ENCODE peak calls at places on chromosome 15, in six cellular contexts. One of them, this sample, is unnamed.

GRCh38 chr15:39854161-39854560 is 65.9 kb downstream of the GPR176 start:
- DNase-seq in neural progenitor cell: no peak
- DNase-seq in PC-3: no peak
- DNase-seq in SK-N-SH: no peak
- DNase-seq in GM23248: peak
- DNase-seq in MM.1S: no peak
- DNase-seq in this sample: no peak

GRCh38 chr15:90407871-90408317 is 19.9 kb downstream of the IQGAP1 start:
- DNase-seq in neural progenitor cell: no peak
- DNase-seq in PC-3: no peak
- DNase-seq in SK-N-SH: no peak
- DNase-seq in GM23248: peak
- DNase-seq in MM.1S: no peak
- DNase-seq in this sample: no peak

GRCh38 chr15:98649996-98650870 is 1.9 kb downstream of the IGF1R start:
- DNase-seq in neural progenitor cell: peak
- DNase-seq in PC-3: peak
- DNase-seq in SK-N-SH: peak
- DNase-seq in GM23248: peak
- DNase-seq in MM.1S: no peak
- DNase-seq in this sample: no peak

GRCh38 chr15:82832601-82833209 is 23.3 kb downstream of the WHAMM start:
- DNase-seq in neural progenitor cell: no peak
- DNase-seq in PC-3: peak
- DNase-seq in SK-N-SH: no peak
- DNase-seq in GM23248: peak
- DNase-seq in MM.1S: no peak
- DNase-seq in this sample: peak

GRCh38 chr15:26632500-26632899 is 140.4 kb downstream of the GABRB3 start:
- DNase-seq in neural progenitor cell: no peak
- DNase-seq in PC-3: no peak
- DNase-seq in SK-N-SH: no peak
- DNase-seq in GM23248: no peak
- DNase-seq in MM.1S: no peak
- DNase-seq in this sample: no peak

GRCh38 chr15:50304856-50305255 is 39.3 kb upstream of the HDC start:
- DNase-seq in neural progenitor cell: no peak
- DNase-seq in PC-3: no peak
- DNase-seq in SK-N-SH: no peak
- DNase-seq in GM23248: no peak
- DNase-seq in MM.1S: no peak
- DNase-seq in this sample: no peak

GRCh38 chr15:25333049-25333448 is 105.8 kb downstream of the UBE3A start:
- DNase-seq in neural progenitor cell: no peak
- DNase-seq in PC-3: no peak
- DNase-seq in SK-N-SH: no peak
- DNase-seq in GM23248: no peak
- DNase-seq in MM.1S: no peak
- DNase-seq in this sample: no peak

GRCh38 chr15:68930268-68931022 is at the start of gene SPESP1:
- DNase-seq in neural progenitor cell: no peak
- DNase-seq in PC-3: no peak
- DNase-seq in SK-N-SH: peak
- DNase-seq in GM23248: peak
- DNase-seq in MM.1S: peak
- DNase-seq in this sample: no peak

GRCh38 chr15:35557544-35557943 is 11.6 kb upstream of the DPH6 start:
- DNase-seq in neural progenitor cell: no peak
- DNase-seq in PC-3: peak
- DNase-seq in SK-N-SH: no peak
- DNase-seq in GM23248: peak
- DNase-seq in MM.1S: no peak
- DNase-seq in this sample: peak

GRCh38 chr15:91940466-91941381 is 87.2 kb downstream of the SLCO3A1 start:
- DNase-seq in neural progenitor cell: no peak
- DNase-seq in PC-3: no peak
- DNase-seq in SK-N-SH: peak
- DNase-seq in GM23248: no peak
- DNase-seq in MM.1S: no peak
- DNase-seq in this sample: no peak

GRCh38 chr15:94331731-94332130 is 100.4 kb downstream of the MCTP2 start:
- DNase-seq in neural progenitor cell: no peak
- DNase-seq in PC-3: no peak
- DNase-seq in SK-N-SH: no peak
- DNase-seq in GM23248: no peak
- DNase-seq in MM.1S: no peak
- DNase-seq in this sample: no peak

GRCh38 chr15:40594429-40594836 is 384 bp downstream of the KNL1 start:
- DNase-seq in neural progenitor cell: peak
- DNase-seq in PC-3: peak
- DNase-seq in SK-N-SH: peak
- DNase-seq in GM23248: peak
- DNase-seq in MM.1S: peak
- DNase-seq in this sample: peak

GRCh38 chr15:95659646-95660045 is 670.9 kb upstream of the NR2F2 start:
- DNase-seq in neural progenitor cell: no peak
- DNase-seq in PC-3: no peak
- DNase-seq in SK-N-SH: no peak
- DNase-seq in GM23248: no peak
- DNase-seq in MM.1S: no peak
- DNase-seq in this sample: no peak

GRCh38 chr15:63090502-63091286 is 31.0 kb upstream of the LACTB start:
- DNase-seq in neural progenitor cell: no peak
- DNase-seq in PC-3: no peak
- DNase-seq in SK-N-SH: no peak
- DNase-seq in GM23248: no peak
- DNase-seq in MM.1S: no peak
- DNase-seq in this sample: no peak

GRCh38 chr15:51366911-51367310 is 25.5 kb downstream of the GLDN start:
- DNase-seq in neural progenitor cell: no peak
- DNase-seq in PC-3: peak
- DNase-seq in SK-N-SH: no peak
- DNase-seq in GM23248: peak
- DNase-seq in MM.1S: no peak
- DNase-seq in this sample: no peak

GRCh38 chr15:68316061-68316804 is 38.7 kb downstream of the FEM1B start:
- DNase-seq in neural progenitor cell: peak
- DNase-seq in PC-3: peak
- DNase-seq in SK-N-SH: no peak
- DNase-seq in GM23248: no peak
- DNase-seq in MM.1S: no peak
- DNase-seq in this sample: no peak

GRCh38 chr15:80587816-80588456 is 107.2 kb upstream of the ABHD17C start:
- DNase-seq in neural progenitor cell: no peak
- DNase-seq in PC-3: peak
- DNase-seq in SK-N-SH: no peak
- DNase-seq in GM23248: peak
- DNase-seq in MM.1S: no peak
- DNase-seq in this sample: no peak

GRCh38 chr15:47185222-47185800 is 532.0 kb upstream of the SEMA6D start:
- DNase-seq in neural progenitor cell: no peak
- DNase-seq in PC-3: no peak
- DNase-seq in SK-N-SH: no peak
- DNase-seq in GM23248: no peak
- DNase-seq in MM.1S: no peak
- DNase-seq in this sample: no peak

GRCh38 chr15:47186071-47186470 is 531.2 kb upstream of the SEMA6D start:
- DNase-seq in neural progenitor cell: no peak
- DNase-seq in PC-3: no peak
- DNase-seq in SK-N-SH: no peak
- DNase-seq in GM23248: no peak
- DNase-seq in MM.1S: no peak
- DNase-seq in this sample: no peak

GRCh38 chr15:47182818-47183217 is 534.5 kb upstream of the SEMA6D start:
- DNase-seq in neural progenitor cell: no peak
- DNase-seq in PC-3: no peak
- DNase-seq in SK-N-SH: no peak
- DNase-seq in GM23248: no peak
- DNase-seq in MM.1S: no peak
- DNase-seq in this sample: no peak

GRCh38 chr15:47184003-47184404 is 533.3 kb upstream of the SEMA6D start:
- DNase-seq in neural progenitor cell: peak
- DNase-seq in PC-3: no peak
- DNase-seq in SK-N-SH: peak
- DNase-seq in GM23248: peak
- DNase-seq in MM.1S: peak
- DNase-seq in this sample: no peak

GRCh38 chr15:47184405-47185221 is 532.7 kb upstream of the SEMA6D start:
- DNase-seq in neural progenitor cell: peak
- DNase-seq in PC-3: no peak
- DNase-seq in SK-N-SH: peak
- DNase-seq in GM23248: peak
- DNase-seq in MM.1S: peak
- DNase-seq in this sample: no peak
- TF ChIP-seq EZH2phosphoT487 in neural progenitor cell: peak
- TF ChIP-seq EZH2phosphoT487 in PC-3: peak
- TF ChIP-seq EZH2phosphoT487 in SK-N-SH: no peak
- TF ChIP-seq EZH2phosphoT487 in GM23248: peak
- TF ChIP-seq EZH2phosphoT487 in MM.1S: no peak
- TF ChIP-seq EZH2phosphoT487 in this sample: no peak

GRCh38 chr15:29433507-29433906 is 163.9 kb upstream of the NSMCE3 start:
- DNase-seq in neural progenitor cell: no peak
- DNase-seq in PC-3: no peak
- DNase-seq in SK-N-SH: no peak
- DNase-seq in GM23248: no peak
- DNase-seq in MM.1S: no peak
- DNase-seq in this sample: no peak
- H3K9ac ChIP-seq in neural progenitor cell: no peak
- H3K9ac ChIP-seq in PC-3: no peak
- H3K9ac ChIP-seq in SK-N-SH: no peak
- H3K9ac ChIP-seq in GM23248: no peak
- H3K9ac ChIP-seq in MM.1S: no peak
- H3K9ac ChIP-seq in this sample: no peak

GRCh38 chr15:88574062-88574461 is 27.6 kb upstream of the DET1 start:
- DNase-seq in neural progenitor cell: no peak
- DNase-seq in PC-3: no peak
- DNase-seq in SK-N-SH: no peak
- DNase-seq in GM23248: no peak
- DNase-seq in MM.1S: no peak
- DNase-seq in this sample: no peak
- TF ChIP-seq EZH2phosphoT487 in neural progenitor cell: no peak
- TF ChIP-seq EZH2phosphoT487 in PC-3: no peak
- TF ChIP-seq EZH2phosphoT487 in SK-N-SH: no peak
- TF ChIP-seq EZH2phosphoT487 in GM23248: no peak
- TF ChIP-seq EZH2phosphoT487 in MM.1S: no peak
- TF ChIP-seq EZH2phosphoT487 in this sample: no peak

GRCh38 chr15:64599226-64599625 is 138.8 kb downstream of the ZNF609 start:
- DNase-seq in neural progenitor cell: no peak
- DNase-seq in PC-3: no peak
- DNase-seq in SK-N-SH: no peak
- DNase-seq in GM23248: no peak
- DNase-seq in MM.1S: no peak
- DNase-seq in this sample: no peak

GRCh38 chr15:64599716-64600115 is 139.3 kb downstream of the ZNF609 start:
- DNase-seq in neural progenitor cell: no peak
- DNase-seq in PC-3: peak
- DNase-seq in SK-N-SH: no peak
- DNase-seq in GM23248: peak
- DNase-seq in MM.1S: no peak
- DNase-seq in this sample: no peak

GRCh38 chr15:64600794-64601193 is 140.4 kb downstream of the ZNF609 start:
- DNase-seq in neural progenitor cell: no peak
- DNase-seq in PC-3: no peak
- DNase-seq in SK-N-SH: no peak
- DNase-seq in GM23248: no peak
- DNase-seq in MM.1S: no peak
- DNase-seq in this sample: no peak

GRCh38 chr15:64597469-64597806 is 137.1 kb downstream of the ZNF609 start:
- DNase-seq in neural progenitor cell: no peak
- DNase-seq in PC-3: no peak
- DNase-seq in SK-N-SH: peak
- DNase-seq in GM23248: no peak
- DNase-seq in MM.1S: no peak
- DNase-seq in this sample: no peak

DNA sequence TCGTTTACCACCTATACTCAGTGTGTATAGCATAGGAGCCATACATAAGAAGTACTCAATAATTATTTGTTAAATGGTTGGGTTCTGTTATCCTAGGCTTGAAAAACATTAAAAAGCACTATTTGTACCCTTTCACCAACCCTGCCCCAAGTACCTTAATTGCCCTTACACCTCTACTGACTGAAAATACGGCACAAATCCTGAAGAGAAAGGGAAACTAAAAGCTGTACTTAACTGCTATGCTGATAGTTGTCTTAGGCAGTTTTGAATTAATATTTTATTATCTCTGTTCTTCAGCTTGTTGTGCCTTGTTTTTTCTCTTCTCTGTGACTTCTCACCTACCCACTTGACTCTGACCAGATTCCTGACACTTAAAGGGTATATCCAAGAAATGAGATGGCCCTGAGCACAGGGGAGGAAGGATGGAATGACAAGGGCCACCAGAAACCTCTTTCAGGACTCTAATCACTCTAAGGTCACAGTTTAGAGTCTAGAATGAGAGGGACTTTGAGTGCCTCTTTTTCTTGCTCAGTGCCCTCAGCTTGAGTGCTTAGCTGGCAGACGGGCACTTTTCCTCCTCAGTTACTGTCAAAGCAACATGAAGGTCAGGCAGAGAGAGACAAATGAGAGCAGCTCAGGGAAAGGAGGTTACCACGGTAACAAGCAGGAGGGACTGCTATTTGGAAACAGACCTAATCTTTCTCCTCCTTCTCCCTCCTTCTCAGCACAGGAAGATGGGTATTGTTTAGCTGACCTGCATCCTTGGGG is 136.5 kb downstream of the ZNF609 start:
- DNase-seq in neural progenitor cell: peak
- DNase-seq in PC-3: no peak
- DNase-seq in SK-N-SH: no peak
- DNase-seq in GM23248: peak
- DNase-seq in MM.1S: peak
- DNase-seq in this sample: no peak
- H3K9ac ChIP-seq in neural progenitor cell: no peak
- H3K9ac ChIP-seq in PC-3: no peak
- H3K9ac ChIP-seq in SK-N-SH: peak
- H3K9ac ChIP-seq in GM23248: no peak
- H3K9ac ChIP-seq in MM.1S: peak
- H3K9ac ChIP-seq in this sample: no peak

GRCh38 chr15:29058903-29059539 is 173.2 kb downstream of the APBA2 start:
- DNase-seq in neural progenitor cell: no peak
- DNase-seq in PC-3: no peak
- DNase-seq in SK-N-SH: no peak
- DNase-seq in GM23248: no peak
- DNase-seq in MM.1S: no peak
- DNase-seq in this sample: no peak

GRCh38 chr15:29055876-29056275 is 170.1 kb downstream of the APBA2 start:
- DNase-seq in neural progenitor cell: no peak
- DNase-seq in PC-3: no peak
- DNase-seq in SK-N-SH: peak
- DNase-seq in GM23248: no peak
- DNase-seq in MM.1S: no peak
- DNase-seq in this sample: no peak

GRCh38 chr15:29057856-29058255 is 172.1 kb downstream of the APBA2 start:
- DNase-seq in neural progenitor cell: no peak
- DNase-seq in PC-3: no peak
- DNase-seq in SK-N-SH: no peak
- DNase-seq in GM23248: no peak
- DNase-seq in MM.1S: no peak
- DNase-seq in this sample: no peak

GRCh38 chr15:29054171-29055045 is 168.6 kb downstream of the APBA2 start:
- DNase-seq in neural progenitor cell: no peak
- DNase-seq in PC-3: no peak
- DNase-seq in SK-N-SH: no peak
- DNase-seq in GM23248: no peak
- DNase-seq in MM.1S: no peak
- DNase-seq in this sample: no peak

GRCh38 chr15:29056839-29057450 is 171.2 kb downstream of the APBA2 start:
- DNase-seq in neural progenitor cell: no peak
- DNase-seq in PC-3: no peak
- DNase-seq in SK-N-SH: no peak
- DNase-seq in GM23248: no peak
- DNase-seq in MM.1S: no peak
- DNase-seq in this sample: no peak
- TF ChIP-seq EZH2phosphoT487 in neural progenitor cell: no peak
- TF ChIP-seq EZH2phosphoT487 in PC-3: no peak
- TF ChIP-seq EZH2phosphoT487 in SK-N-SH: no peak
- TF ChIP-seq EZH2phosphoT487 in GM23248: no peak
- TF ChIP-seq EZH2phosphoT487 in MM.1S: no peak
- TF ChIP-seq EZH2phosphoT487 in this sample: no peak